ENCODE peak calls at places on chromosomes 11 and 22, in nine cellular contexts. X is nephron progenitor cell; O is stimulated activated CD8-positive, alpha-beta memory T cell treated with anti-CD3 and anti-CD28 coated beads, Interleukin-15, amount 100 ng/mL, for 4 hours; I is testis; T is H9; S is suprapubic skin; M is fibroblast of mammary gland; A is T-helper 9 cell; L is T follicular helper cell. H is an unnamed sample.

GRCh38 chr11:29200776-29201574 is 815.9 kb downstream of the KCNA4 start:
- DNase-seq in T (no peak), O (no peak), A (no peak), L (no peak), M (no peak), X (no peak), S (no peak), I (no peak), H (no peak)

GRCh38 chr11:97746832-97747231 is 1273.9 kb upstream of the CNTN5 start:
- DNase-seq in S (no peak), I (no peak), O (no peak), T (no peak), X (no peak), L (no peak), A (no peak), M (no peak), H (no peak)

GRCh38 chr11:117572129-117572528 is 224.9 kb downstream of the DSCAML1 start:
- DNase-seq in X (no peak), T (no peak), L (no peak), M (no peak), O (no peak), S (peak), I (peak), A (no peak), H (no peak)

GRCh38 chr11:12731841-12732336 is 57.7 kb downstream of the TEAD1 start:
- DNase-seq in M (peak), S (no peak), O (no peak), A (no peak), X (no peak), L (no peak), T (no peak), I (no peak), H (no peak)

GRCh38 chr22:50473855-50474671 is 772 bp downstream of the SBF1 start:
- DNase-seq in I (peak), S (no peak), O (no peak), M (peak), L (no peak), X (peak), A (no peak), T (no peak), H (no peak)

GRCh38 chr11:64060861-64061444 is 25.2 kb downstream of the FLRT1 start:
- DNase-seq in L (peak), X (peak), O (peak), M (peak), S (no peak), T (peak), A (peak), I (peak), H (no peak)

GRCh38 chr11:64684357-64684756 is 38.6 kb downstream of the NRXN2 start:
- DNase-seq in X (no peak), M (no peak), A (no peak), L (no peak), I (no peak), S (no peak), O (no peak), T (no peak), H (no peak)

GRCh38 chr11:75204685-75205667 is 35.6 kb upstream of the TPBGL start:
- DNase-seq in X (peak), O (peak), S (peak), A (peak), I (peak), L (peak), M (peak), T (peak), H (no peak)

GRCh38 chr11:72606362-72607100 is 67.7 kb downstream of the PDE2A start:
- DNase-seq in X (no peak), L (no peak), S (no peak), T (no peak), A (no peak), M (no peak), I (peak), O (no peak), H (no peak)

GRCh38 chr11:132231656-132232173 is 861.3 kb downstream of the NTM start:
- DNase-seq in T (no peak), I (no peak), O (no peak), M (no peak), X (no peak), S (no peak), L (no peak), A (no peak), H (no peak)

GRCh38 chr11:62716816-62717215 is 9.3 kb downstream of the GNG3 start:
- DNase-seq in X (no peak), M (no peak), T (no peak), L (no peak), A (no peak), S (no peak), O (no peak), I (no peak), H (no peak)

GRCh38 chr11:267491-267994 is 10.7 kb upstream of the NLRP6 start:
- DNase-seq in O (no peak), X (no peak), L (no peak), A (peak), I (no peak), M (peak), T (no peak), S (peak), H (no peak)

GRCh38 chr11:46675288-46675851 is 25.0 kb downstream of the ARHGAP1 start:
- DNase-seq in X (no peak), M (peak), I (no peak), O (no peak), T (no peak), L (no peak), S (no peak), A (no peak), H (peak)

GRCh38 chr22:20312396-20313191 is 7.3 kb downstream of the DGCR6L start:
- DNase-seq in L (no peak), T (peak), A (no peak), X (no peak), O (no peak), I (peak), M (no peak), S (peak), H (no peak)

GRCh38 chr22:49411236-49411635 is 416.4 kb downstream of the BRD1 start:
- DNase-seq in O (no peak), I (no peak), X (no peak), M (no peak), T (no peak), A (no peak), L (no peak), S (no peak), H (no peak)

GRCh38 chr11:86278226-86278625 is 23.8 kb upstream of the HIKESHI start:
- DNase-seq in M (no peak), S (no peak), T (no peak), I (no peak), A (no peak), O (no peak), L (no peak), X (no peak), H (no peak)

GRCh38 chr11:911031-911889 is 650 bp upstream of the CHID1 start:
- DNase-seq in O (no peak), T (peak), M (peak), A (peak), S (no peak), I (peak), L (no peak), X (peak), H (no peak)

GRCh38 chr22:19041403-19042074 is 80.7 kb downstream of the DGCR2 start:
- DNase-seq in L (no peak), O (no peak), M (no peak), X (no peak), T (peak), I (no peak), S (no peak), A (no peak), H (no peak)

GRCh38 chr22:19522190-19522880 is 1.9 kb downstream of the CLDN5 start:
- DNase-seq in I (no peak), M (no peak), L (no peak), T (peak), A (no peak), X (no peak), O (no peak), S (peak), H (no peak)

GRCh38 chr11:68436985-68437926 is 23.3 kb upstream of the PPP6R3 start:
- DNase-seq in L (no peak), I (no peak), S (no peak), O (no peak), M (peak), A (no peak), T (no peak), X (no peak), H (no peak)

GRCh38 chr11:84396521-84396920 is 1110.4 kb upstream of the CCDC90B start:
- DNase-seq in I (no peak), L (no peak), T (no peak), O (no peak), S (no peak), M (peak), X (no peak), A (no peak), H (no peak)

H was measured in GOT3.